ENCODE peak calls at places on chromosomes 13 and 19, in six cellular contexts. V is IMR-90, Y is A549, E is PC-3, I is neural progenitor cell, T is astrocyte. M is an unnamed sample. For H3K4me1, the result is how much of the 10 kb centered on the place peaks cover.

GRCh38 chr19:38727868-38728660 is 16.2 kb downstream of the CAPN12 start:
- DNase-seq in V (no peak), Y (no peak), E (no peak), I (no peak), T (no peak), M (no peak)

GRCh38 chr19:47020992-47021496 is 1.4 kb downstream of the NPAS1 start:
- DNase-seq in V (no peak), Y (peak), E (no peak), I (peak), T (no peak), M (no peak)

GRCh38 chr19:13339869-13340268 is 166.4 kb downstream of the CACNA1A start:
- DNase-seq in V (no peak), Y (no peak), E (no peak), I (no peak), T (no peak), M (no peak)

GRCh38 chr13:42893346-42893745 is 98.7 kb downstream of the EPSTI1 start:
- DNase-seq in V (peak), Y (no peak), E (peak), I (no peak), T (peak), M (peak)

GRCh38 chr19:1355258-1355973 is 28.3 kb upstream of the NDUFS7 start:
- DNase-seq in V (no peak), Y (no peak), E (peak), I (peak), T (no peak), M (peak)

GRCh38 chr19:47310819-47311218 is 1.2 kb downstream of the C5AR1 start:
- DNase-seq in V (peak), Y (peak), E (peak), I (no peak), T (no peak), M (no peak)

GRCh38 chr13:100363874-100364273 is 224.7 kb downstream of the GGACT start:
- DNase-seq in V (peak), Y (peak), E (peak), I (no peak), T (peak), M (peak)

GRCh38 chr19:7947939-7948338 is 4.5 kb upstream of the TIMM44 start:
- DNase-seq in V (peak), Y (peak), E (peak), I (no peak), T (peak), M (peak)

GRCh38 chr13:70162141-70162540 is 53.9 kb upstream of the KLHL1 start:
- DNase-seq in V (no peak), Y (no peak), E (no peak), I (peak), T (no peak), M (no peak)

GRCh38 chr13:28819046-28819747 is 942 bp upstream of the MTUS2 start:
- DNase-seq in V (peak), Y (peak), E (peak), I (peak), T (peak), M (peak)

GRCh38 chr19:48608798-48609263 is 2.3 kb downstream of the SPACA4 start:
- DNase-seq in V (no peak), Y (peak), E (peak), I (peak), T (no peak), M (no peak)

GRCh38 chr13:108728370-108728769 is 99.0 kb downstream of the MYO16 start:
- DNase-seq in V (no peak), Y (peak), E (peak), I (peak), T (no peak), M (no peak)

GRCh38 chr19:11587302-11587972 is 9.8 kb upstream of the ZNF627 start:
- DNase-seq in V (peak), Y (peak), E (peak), I (peak), T (peak), M (peak)

GRCh38 chr19:52191374-52191773 is 1.5 kb downstream of the PPP2R1A start:
- DNase-seq in V (no peak), Y (no peak), E (no peak), I (no peak), T (no peak), M (no peak)
- H3K4me1 ChIP-seq in V (under half), Y (under half), E (under half), I (under half), T (under half), M (under half)

GRCh38 chr13:25733696-25734435 is 317.9 kb downstream of the SHISA2 start:
- DNase-seq in V (no peak), Y (no peak), E (no peak), I (no peak), T (peak), M (no peak)
- H3K4me2 ChIP-seq in V (no peak), Y (no peak), E (no peak), I (no peak), T (peak), M (peak)

GRCh38 chr13:44978328-44978727 is 10.9 kb downstream of the NUFIP1 start:
- DNase-seq in V (no peak), Y (no peak), E (no peak), I (no peak), T (no peak), M (no peak)
- TF ChIP-seq CTCF in V (no peak), Y (no peak), E (no peak), I (peak), T (peak), M (no peak)

DNA sequence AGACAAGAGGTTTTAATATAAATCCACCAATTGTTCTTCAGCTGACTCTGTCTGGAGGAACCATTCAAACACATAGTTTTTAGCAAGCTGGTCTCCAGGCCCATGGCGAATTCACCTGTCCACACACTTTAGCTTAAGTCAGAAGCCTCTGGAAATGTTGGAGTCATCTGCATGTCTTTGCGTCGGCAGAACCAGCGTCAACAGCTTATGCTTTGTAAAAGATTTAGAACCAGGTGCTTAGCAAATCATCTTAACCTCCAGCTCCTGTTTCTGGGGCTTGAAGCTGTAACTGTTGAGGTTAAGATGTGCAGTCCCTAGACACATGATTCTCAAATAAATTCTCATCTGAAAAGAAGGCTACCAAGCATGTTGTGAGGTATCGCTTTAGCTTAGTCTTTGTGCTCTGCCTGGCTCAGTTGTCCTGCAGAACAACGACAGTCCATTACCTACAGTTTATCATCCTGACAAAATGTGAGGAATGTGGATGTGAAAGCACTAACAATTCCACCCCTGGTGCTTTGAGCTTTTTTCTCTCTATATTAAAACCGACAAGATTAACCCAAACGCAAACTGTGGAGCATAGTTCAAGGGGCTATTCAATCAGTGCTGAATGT is 4.4 kb downstream of the EFNB2 start:
- DNase-seq in V (no peak), Y (no peak), E (peak), I (peak), T (no peak), M (no peak)
- H3K4me1 ChIP-seq in V (under half), Y (under half), E (under half), I (half or more), T (under half), M (under half)

DNA sequence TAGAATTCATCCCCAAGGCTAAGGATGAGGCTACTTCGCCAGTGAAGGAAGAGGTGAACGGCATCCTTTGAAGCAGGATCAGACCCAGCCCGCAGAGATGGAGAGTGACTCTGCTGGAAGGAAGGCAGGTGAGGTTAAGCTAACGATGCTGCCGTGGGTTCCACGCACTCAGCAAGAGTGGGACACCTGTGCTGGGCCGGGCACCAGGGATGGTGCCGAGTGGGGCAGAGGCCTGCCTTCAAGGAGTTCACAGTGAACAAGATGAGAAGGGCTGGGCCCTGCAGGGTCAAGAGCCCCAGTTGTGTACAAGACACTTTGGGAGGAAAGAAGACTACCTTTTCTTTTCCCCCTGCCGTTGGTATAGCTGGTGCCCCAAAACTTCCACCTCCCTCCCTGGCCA is 606.6 kb downstream of the LIG4 start:
- DNase-seq in V (no peak), Y (no peak), E (no peak), I (no peak), T (no peak), M (no peak)
- H3K4me2 ChIP-seq in V (no peak), Y (no peak), E (no peak), I (no peak), T (no peak), M (no peak)

DNA sequence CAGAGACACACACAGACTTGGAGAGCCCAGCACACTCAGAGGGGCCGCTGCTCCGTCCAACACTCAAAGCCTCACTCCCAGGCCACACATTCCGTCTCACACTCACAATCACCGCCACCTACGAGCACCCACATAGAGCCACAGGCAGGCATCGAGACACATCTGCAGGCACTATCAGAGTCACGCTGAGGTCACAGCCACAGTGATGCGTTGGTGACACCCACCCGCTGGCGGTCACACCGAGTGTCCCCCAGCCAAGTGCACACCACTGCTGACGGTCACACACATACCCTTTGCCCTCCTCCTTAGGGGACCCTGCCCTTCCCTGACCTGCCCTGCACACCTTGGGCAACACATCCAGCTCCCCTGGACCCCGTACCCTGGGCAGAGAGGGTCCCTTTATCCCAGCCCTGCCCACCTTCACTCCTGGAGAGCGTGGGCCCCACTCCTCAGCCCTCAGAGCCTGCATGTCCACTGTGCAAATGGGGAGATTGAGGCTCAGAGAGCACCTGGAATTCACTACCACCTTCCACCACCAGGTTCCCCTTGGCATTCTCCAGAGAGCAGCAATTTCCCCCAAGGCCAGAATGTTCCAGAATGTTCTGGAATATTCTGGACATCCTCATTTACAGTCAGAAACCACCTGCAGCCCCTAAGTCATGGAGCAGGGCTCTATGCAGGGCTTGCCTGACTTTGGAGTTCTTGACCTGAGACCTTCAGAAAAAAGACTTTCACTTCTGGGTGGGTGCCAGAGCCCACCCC is 5.4 kb downstream of the FUT5 start:
- DNase-seq in V (no peak), Y (no peak), E (no peak), I (no peak), T (no peak), M (no peak)
- TF ChIP-seq CTCF in V (peak), Y (no peak), E (peak), I (no peak), T (peak), M (peak)

GRCh38 chr19:44845612-44846454 is at the start of gene NECTIN2:
- DNase-seq in V (peak), Y (peak), E (peak), I (peak), T (peak), M (peak)
- H3K4me1 ChIP-seq in V (under half), Y (under half), E (under half), I (under half), T (under half), M (under half)

M was measured in mammary epithelial cell.